ENCODE peak calls at places on chromosomes 5 and 9, in four cellular contexts. E is K562, U is GM12878, N is HepG2. T is an unnamed sample.
A peak's percentile ranks its signal among the peaks of the same experiment; 100 is the strongest.

GRCh38 chr5:59923465-59923864 is 29.9 kb upstream of the PDE4D start:
- DNase-seq in N (no peak), E (no peak), U (no peak), T (no peak)

GRCh38 chr5:123455640-123456039 is 32.4 kb upstream of the CEP120 start:
- DNase-seq in N (no peak), E (no peak), U (no peak), T (no peak)

GRCh38 chr5:111022301-111022700 is 49.2 kb upstream of the TSLP start:
- DNase-seq in N (no peak), U (no peak), E (no peak), T (no peak)

GRCh38 chr9:69206047-69206446 is 32.0 kb downstream of the TJP2 start:
- DNase-seq in U (no peak), E (no peak), N (no peak), T (no peak)

GRCh38 chr5:1564182-1564748 is 40.5 kb upstream of the LPCAT1 start:
- DNase-seq in U (no peak), E (no peak), N (peak; percentile 84), T (no peak)

GRCh38 chr9:80679920-80680319 is 1009.4 kb downstream of the TLE1 start:
- DNase-seq in N (no peak), U (no peak), E (no peak), T (no peak)

GRCh38 chr9:2493106-2493505 is 128.5 kb upstream of the VLDLR start:
- DNase-seq in N (no peak), E (no peak), U (no peak), T (no peak)

GRCh38 chr9:85704744-85705143 is 37.0 kb downstream of the AGTPBP1 start:
- DNase-seq in N (no peak), U (no peak), E (no peak), T (no peak)

GRCh38 chr5:133944263-133945230 is 23.9 kb downstream of the C5orf15 start:
- DNase-seq in U (no peak), E (peak; percentile 79), N (peak; percentile 47), T (peak; percentile 85)

GRCh38 chr9:101718176-101718575 is 20.3 kb downstream of the GRIN3A start:
- DNase-seq in U (no peak), N (no peak), E (no peak), T (no peak)

GRCh38 chr5:149133795-149134777 is 7.2 kb upstream of the ABLIM3 start:
- DNase-seq in E (peak; percentile 22), N (no peak), U (no peak), T (no peak)

GRCh38 chr9:115104908-115105307 is 13.0 kb downstream of the TNC start:
- DNase-seq in N (no peak), U (no peak), E (no peak), T (no peak)

GRCh38 chr9:76818271-76818670 is 54.0 kb downstream of the PCA3 start:
- DNase-seq in N (peak; percentile 15), E (no peak), U (no peak), T (no peak)

GRCh38 chr9:123749580-123750202 is 180.2 kb downstream of the DENND1A start:
- DNase-seq in U (peak; percentile 40), N (no peak), E (no peak), T (peak; percentile 35)

GRCh38 chr5:138639326-138639725 is 64.1 kb upstream of the HSPA9 start:
- DNase-seq in N (no peak), U (no peak), E (no peak), T (no peak)

GRCh38 chr5:82352146-82352791 is 74.1 kb upstream of the RPS23 start:
- DNase-seq in E (no peak), U (no peak), N (no peak), T (no peak)

GRCh38 chr5:63439537-63439936 is 522.7 kb downstream of the HTR1A start:
- DNase-seq in U (no peak), N (no peak), E (no peak), T (no peak)

GRCh38 chr5:172554562-172554961 is 86.5 kb upstream of the NEURL1B start:
- DNase-seq in U (no peak), N (no peak), E (no peak), T (no peak)
- TF ChIP-seq HDAC6 in U (no peak), N (no peak), E (no peak), T (no peak)

DNA sequence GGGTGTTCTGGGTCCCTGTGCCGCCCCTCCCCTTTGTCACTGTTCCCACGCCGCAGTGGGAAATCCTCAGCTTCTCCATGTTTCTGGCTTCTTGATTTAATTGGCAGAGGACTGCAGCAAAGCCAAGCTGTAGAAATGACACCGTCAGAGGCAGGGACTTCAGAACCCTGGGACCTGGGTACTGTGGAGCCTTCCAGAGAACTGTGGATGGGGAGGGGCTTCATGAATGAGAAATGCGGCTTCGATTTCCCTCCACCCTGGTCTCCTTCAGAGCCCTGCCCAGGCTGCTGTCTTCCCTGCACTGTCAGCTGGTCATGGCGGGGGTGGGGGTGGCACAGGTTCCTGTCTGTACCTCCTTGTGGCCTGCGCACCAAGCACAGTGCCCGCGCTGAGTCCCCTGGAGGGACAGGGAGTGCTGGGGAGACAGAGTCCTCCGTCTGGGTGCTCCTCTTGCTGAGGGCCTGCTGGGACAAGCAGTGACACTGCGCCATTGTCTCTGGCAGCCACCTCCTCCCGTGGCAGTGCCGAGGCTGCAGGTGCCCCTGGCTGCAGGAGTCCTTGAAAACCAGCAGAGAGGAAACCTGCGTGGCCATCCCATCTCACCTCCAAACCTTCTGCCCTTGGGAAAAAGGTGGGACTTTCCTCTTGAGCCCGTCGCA is 47.2 kb downstream of the COL5A1 start:
- DNase-seq in E (no peak), U (no peak), N (no peak), T (no peak)
- TF ChIP-seq HDAC6 in E (no peak), U (no peak), N (no peak), T (no peak)

GRCh38 chr5:80504833-80505232 is 16.9 kb downstream of the FAM151B start:
- DNase-seq in E (no peak), U (no peak), N (no peak), T (no peak)
- TF ChIP-seq HDAC6 in E (no peak), U (no peak), N (no peak), T (no peak)

GRCh38 chr5:136892026-136892425 is 526.7 kb upstream of the TRPC7 start:
- DNase-seq in E (no peak), N (no peak), U (no peak), T (no peak)
- TF ChIP-seq HDAC6 in E (no peak), N (no peak), U (no peak), T (no peak)

GRCh38 chr9:13324988-13325387 is 45.5 kb upstream of the MPDZ start:
- DNase-seq in N (no peak), E (no peak), U (no peak), T (no peak)
- TF ChIP-seq HDAC6 in N (no peak), E (no peak), U (no peak), T (no peak)

DNA sequence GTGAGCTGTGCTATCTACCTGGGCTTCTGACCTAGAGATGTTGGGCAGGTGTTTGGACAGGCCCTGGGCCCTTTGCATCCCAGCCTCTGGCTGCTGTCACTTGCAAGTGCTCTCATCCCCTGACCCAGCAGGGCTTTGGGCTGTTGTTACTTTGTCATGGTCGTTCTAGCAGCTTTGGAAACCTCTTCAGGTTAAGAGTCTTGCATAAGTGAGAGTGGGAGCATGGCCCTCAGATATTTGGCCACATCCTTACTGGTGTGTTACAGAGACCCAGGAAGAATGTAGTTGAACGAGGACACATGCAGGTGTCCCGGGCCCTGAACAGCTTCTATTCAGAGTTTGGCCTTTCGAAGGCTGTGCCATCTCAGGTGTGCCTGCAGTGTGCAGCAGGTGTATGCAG is 4.5 kb downstream of the TENT4A start:
- DNase-seq in U (no peak), N (no peak), E (no peak), T (no peak)
- TF ChIP-seq HDAC6 in U (no peak), N (no peak), E (no peak), T (no peak)

GRCh38 chr5:87741891-87742290 is 329.2 kb upstream of the CCNH start:
- DNase-seq in U (no peak), E (no peak), N (no peak), T (no peak)

GRCh38 chr5:87746891-87747366 is 334.2 kb upstream of the CCNH start:
- DNase-seq in E (no peak), N (no peak), U (no peak), T (no peak)

GRCh38 chr5:87751801-87752200 is 339.1 kb upstream of the CCNH start:
- DNase-seq in E (no peak), U (no peak), N (no peak), T (no peak)

DNA sequence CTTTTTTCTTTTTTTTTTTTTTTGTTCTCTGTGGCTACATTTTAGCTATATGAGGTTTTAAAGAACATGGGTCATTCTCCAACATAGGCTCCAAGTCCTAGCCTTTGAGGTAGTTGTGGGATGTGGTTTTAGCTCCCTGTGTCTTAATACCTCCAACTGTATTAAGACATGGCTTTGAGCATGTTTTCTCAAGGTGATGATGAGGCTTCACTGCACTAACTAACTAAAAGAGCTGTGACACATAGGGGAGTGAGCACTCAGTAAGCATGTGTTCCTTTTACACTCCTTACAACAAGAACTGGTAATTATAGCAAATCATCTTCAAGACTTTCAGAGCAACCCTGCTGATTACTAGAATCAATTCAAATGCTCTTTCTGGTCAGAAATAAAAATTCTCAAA is 333.6 kb upstream of the CCNH start:
- DNase-seq in U (no peak), E (no peak), N (no peak), T (no peak)
- TF ChIP-seq HDAC6 in U (no peak), E (no peak), N (no peak), T (no peak)

DNA sequence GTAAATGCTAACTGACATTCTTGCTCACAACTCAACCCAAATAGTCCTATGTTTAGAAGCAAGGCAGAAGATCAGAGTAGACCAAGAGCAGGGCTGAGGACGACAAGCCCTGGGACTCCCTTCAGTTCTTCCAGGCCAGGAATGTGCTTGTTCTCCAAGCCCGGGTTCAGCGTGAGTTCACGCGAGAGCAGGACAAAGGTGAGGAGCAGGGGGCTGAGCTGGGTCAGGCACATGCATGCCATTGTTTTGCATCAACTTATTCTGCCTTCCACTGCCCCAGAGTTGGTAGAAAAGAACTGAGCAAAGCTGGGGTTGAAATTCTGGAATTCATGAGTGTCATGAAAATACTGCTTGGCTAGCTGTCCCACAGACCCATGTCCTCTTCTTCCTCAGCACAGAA is 206.5 kb downstream of the PAX5 start:
- DNase-seq in E (no peak), U (no peak), N (no peak), T (no peak)
- TF ChIP-seq HDAC6 in E (no peak), U (no peak), N (no peak), T (no peak)

T was measured in H1.